ENCODE peak calls at places on chromosomes 12 and 14, in four cellular contexts. R, P, Y and L are unnamed samples.

GRCh38 chr12:99154264-99154982 is 493.1 kb upstream of the GARIN6 start:
- DNase-seq in P (no peak), R (peak; percentile 11), Y (no peak), L (no peak)

GRCh38 chr12:108804361-108804949 is 52.9 kb downstream of the SSH1 start:
- DNase-seq in P (no peak), Y (no peak), R (no peak), L (no peak)

GRCh38 chr14:58947816-58948440 is 240.5 kb upstream of the DAAM1 start:
- DNase-seq in P (no peak), Y (no peak), R (peak; percentile 46), L (no peak)

GRCh38 chr14:31934767-31935266 is 142.3 kb upstream of the ARHGAP5 start:
- DNase-seq in Y (peak; percentile 34), P (no peak), R (peak; percentile 51), L (peak; percentile 90)

GRCh38 chr12:126874427-126875026 is 1392.4 kb upstream of the TMEM132C start:
- DNase-seq in R (peak; percentile 34), Y (peak; percentile 79), P (peak; percentile 1), L (peak; percentile 15)

GRCh38 chr12:8154526-8154925 is 2.3 kb upstream of the ZNF705A start:
- DNase-seq in Y (no peak), P (no peak), R (no peak), L (no peak)

GRCh38 chr14:33589334-33589733 is 361.5 kb downstream of the EGLN3 start:
- DNase-seq in Y (no peak), P (no peak), R (no peak), L (no peak)

GRCh38 chr12:546265-546919 is 86.7 kb downstream of the B4GALNT3 start:
- DNase-seq in R (no peak), P (no peak), Y (peak; percentile 21), L (no peak)

GRCh38 chr12:125340791-125341190 is 275.6 kb downstream of the AACS start:
- DNase-seq in Y (no peak), P (no peak), R (no peak), L (peak; percentile 3)

DNA sequence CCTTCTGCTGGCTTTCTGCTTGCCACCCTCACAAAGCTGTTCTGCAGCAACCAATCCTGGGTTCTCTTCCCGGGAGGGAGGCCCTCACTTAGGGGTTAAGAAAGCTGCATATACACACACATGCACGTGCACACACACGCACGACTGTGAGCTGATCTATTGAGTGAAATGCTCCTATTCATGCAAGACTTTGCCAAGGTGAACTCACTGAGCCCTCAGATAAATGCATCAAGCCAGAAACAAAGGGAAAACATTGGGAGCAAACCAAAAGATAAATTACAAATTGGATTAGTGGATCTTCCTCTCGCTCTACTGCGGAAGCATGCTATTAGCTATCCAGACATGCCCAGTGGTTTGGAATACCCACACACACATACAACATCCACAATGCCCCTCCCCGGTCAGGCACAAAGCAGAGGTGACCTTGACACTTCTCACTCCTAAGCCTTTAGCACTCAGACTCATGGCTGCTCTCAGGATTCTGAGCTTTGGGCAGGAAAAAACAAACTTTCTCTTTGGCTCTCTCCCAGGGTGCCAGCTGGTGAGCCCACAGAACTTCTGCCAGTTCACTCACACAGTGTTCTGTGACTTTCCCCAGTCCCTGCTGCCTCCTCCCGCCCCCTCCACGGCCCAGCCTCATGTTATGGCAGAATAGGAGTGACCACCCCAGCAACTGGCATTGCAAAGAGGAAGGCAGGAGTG is 320.0 kb downstream of the DPF3 start:
- DNase-seq in P (no peak), R (no peak), Y (no peak), L (no peak)
- TF ChIP-seq NR2C2 in P (no peak), R (no peak), Y (no peak), L (no peak)

GRCh38 chr12:49792976-49793580 is 35.1 kb downstream of the NCKAP5L start:
- DNase-seq in Y (no peak), P (no peak), R (no peak), L (no peak)
- TF ChIP-seq NR2C2 in Y (no peak), P (no peak), R (no peak), L (no peak)

GRCh38 chr14:50057331-50057730 is 59.0 kb downstream of the VCPKMT start:
- DNase-seq in Y (no peak), P (no peak), R (no peak), L (no peak)

GRCh38 chr14:50053935-50054334 is 62.4 kb downstream of the VCPKMT start:
- DNase-seq in R (no peak), Y (no peak), P (no peak), L (no peak)

GRCh38 chr14:50058112-50058511 is 58.3 kb downstream of the VCPKMT start:
- DNase-seq in R (no peak), P (no peak), Y (no peak), L (no peak)

GRCh38 chr14:50056457-50056856 is 59.9 kb downstream of the VCPKMT start:
- DNase-seq in Y (no peak), P (no peak), R (no peak), L (no peak)

DNA sequence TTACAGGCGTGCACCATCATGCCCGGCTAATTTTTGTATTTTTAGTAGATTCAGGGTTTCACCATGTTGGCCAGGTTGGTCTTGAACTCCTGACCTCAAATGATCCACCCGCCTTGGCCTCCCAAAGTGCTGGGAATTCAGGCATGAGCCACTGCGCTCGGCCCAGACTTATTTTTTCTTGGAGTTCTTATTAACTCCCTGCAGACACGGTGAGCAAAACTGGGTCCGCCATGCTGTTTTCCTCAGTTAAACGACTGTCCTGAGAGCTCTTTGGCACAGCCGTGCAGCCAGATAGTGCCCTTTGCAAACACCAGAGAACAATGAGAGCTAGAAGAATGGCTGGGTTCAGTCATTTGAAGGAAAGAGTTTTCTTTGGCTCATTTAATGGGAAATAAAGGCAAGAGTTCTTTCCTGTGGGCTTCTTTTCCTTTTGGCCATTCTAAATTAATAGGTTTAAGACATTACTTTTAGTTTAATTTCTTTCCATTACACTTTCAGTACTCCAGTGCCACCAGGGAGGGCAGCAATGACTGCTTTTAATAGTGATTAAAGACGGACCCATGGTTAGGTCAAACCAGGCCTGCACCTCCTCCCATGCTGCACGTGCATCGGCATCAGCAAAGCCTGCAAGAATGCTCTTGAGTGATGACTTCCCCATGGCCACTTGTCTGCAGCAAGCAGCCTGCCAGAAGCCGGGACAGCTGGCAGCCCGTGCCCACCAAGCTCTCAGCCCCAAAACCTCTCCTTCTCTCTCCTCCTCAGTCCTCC is 60.7 kb downstream of the VCPKMT start:
- DNase-seq in R (no peak), P (no peak), Y (no peak), L (no peak)
- TF ChIP-seq NR2C2 in R (no peak), P (no peak), Y (no peak), L (no peak)

DNA sequence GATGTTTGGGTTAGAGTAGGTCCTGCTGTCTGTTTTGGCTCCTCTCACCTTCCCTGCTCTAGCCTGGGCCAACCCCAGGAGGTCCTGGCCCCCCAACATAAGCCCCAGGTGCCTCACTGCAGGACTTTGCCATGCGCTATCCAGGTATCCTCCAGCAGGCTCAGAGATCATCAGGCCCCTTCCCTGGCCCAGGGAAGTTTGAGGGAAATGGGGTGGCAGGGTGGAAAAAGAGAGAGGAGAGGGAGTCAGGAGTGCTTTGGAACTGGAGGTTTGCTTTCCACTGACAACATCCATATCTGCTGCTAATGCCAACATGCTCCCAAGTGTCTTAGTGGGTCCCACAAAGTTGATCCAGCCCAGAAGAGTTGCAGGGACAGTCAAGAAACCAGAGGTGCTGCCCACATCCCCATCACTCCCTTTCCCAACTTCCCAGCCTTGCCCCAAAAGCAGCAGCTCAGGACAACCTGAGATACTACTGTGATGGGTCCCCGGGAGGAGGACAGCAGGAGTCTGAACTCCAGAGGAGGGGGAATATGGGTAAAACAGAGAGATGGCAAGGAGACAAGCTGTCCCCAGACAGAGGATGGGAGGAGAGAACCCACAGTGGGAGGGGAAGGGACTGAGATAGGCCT is 677 bp downstream of the TNS2 start:
- DNase-seq in Y (no peak), P (no peak), R (no peak), L (no peak)
- TF ChIP-seq NR2C2 in Y (no peak), P (no peak), R (no peak), L (no peak)

DNA sequence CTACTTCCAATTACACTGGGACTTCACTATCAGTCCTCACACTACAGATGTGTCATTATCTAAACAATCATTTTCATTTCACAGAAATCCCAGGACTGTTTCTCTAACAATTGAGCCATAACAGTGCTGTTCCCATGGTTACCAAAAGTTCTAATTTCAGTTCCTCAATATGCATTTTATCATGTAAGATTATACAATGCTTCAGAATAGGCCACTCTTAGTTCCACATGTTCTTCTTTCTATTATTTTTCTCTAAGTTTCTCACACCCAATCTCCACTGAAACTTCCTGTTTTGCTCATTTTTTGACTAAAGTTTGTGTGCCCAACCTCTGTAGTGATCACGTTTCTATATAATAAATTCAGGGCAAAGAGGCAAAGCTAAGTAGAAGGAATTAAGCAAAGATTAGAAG is 185.8 kb downstream of the DUSP6 start:
- DNase-seq in Y (no peak), R (no peak), P (peak; percentile 43), L (no peak)
- TF ChIP-seq NR2C2 in Y (no peak), R (no peak), P (no peak), L (no peak)

DNA sequence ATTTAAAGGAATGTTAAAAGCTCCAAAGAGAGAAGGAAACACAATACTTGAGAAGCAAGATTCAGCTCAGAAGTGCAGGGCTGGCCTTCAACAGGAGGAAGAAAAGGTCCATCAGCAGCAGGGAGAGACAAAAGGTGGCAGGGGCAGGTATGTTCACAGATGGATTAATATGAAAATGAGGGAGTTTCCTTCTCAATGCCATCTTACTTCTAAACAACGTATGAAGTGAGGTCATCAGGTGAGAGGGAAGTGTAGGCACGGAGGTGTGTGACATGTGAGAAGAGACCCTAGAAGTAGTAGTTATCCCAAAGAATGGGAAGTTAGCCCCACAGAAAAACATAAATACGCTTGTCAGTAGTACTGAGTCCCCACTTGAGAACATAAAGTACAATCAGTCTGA is 122.5 kb downstream of the CCER1 start:
- DNase-seq in Y (no peak), R (no peak), P (no peak), L (no peak)
- TF ChIP-seq NR2C2 in Y (no peak), R (no peak), P (no peak), L (no peak)

DNA sequence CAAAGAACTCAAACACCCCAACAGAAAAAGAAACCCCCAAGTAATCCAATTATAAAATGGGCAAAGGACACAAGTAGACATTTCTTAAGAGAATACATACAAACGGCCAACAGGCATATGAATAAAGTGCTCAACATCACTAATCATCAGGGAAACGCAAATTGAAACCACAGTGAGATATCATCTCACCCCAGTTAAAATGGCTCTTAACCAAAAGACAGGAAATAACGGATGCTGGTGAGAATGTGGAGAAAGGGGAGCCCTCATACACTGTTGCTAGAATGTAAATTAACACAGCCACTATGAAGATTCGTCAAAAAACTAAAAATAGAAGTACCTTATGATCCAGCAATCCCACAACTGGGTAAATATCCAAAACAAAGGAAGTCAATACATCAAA is 52.4 kb downstream of the CLMN start:
- DNase-seq in Y (no peak), R (no peak), P (no peak), L (no peak)
- TF ChIP-seq NR2C2 in Y (no peak), R (no peak), P (no peak), L (no peak)